ENCODE peak calls at places on chromosomes 7 and 10, in seven cellular contexts. V is endodermal cell; F is CD4-positive, alpha-beta memory T cell; Y is kidney; W is OCI-LY7; O is transverse colon; U is pancreas. R is an unnamed sample. For H3K36me3, the result is how much of the 10 kb centered on the place peaks cover.

GRCh38 chr10:64159910-64160872 is 639.0 kb downstream of the REEP3 start:
- DNase-seq in F (no peak), U (peak), V (no peak), Y (no peak), O (no peak), W (no peak), R (no peak)

GRCh38 chr7:149867762-149868637 is 5.8 kb upstream of the ATP6V0E2 start:
- DNase-seq in V (peak), O (no peak), F (no peak), U (no peak), Y (no peak), W (no peak), R (peak)

GRCh38 chr7:18941197-18941596 is 176.2 kb downstream of the TWIST1 start:
- DNase-seq in Y (no peak), U (no peak), W (no peak), O (no peak), V (peak), F (no peak), R (no peak)

GRCh38 chr7:77825140-77825539 is 26.6 kb downstream of the PHTF2 start:
- DNase-seq in W (no peak), F (no peak), V (no peak), O (no peak), Y (no peak), U (no peak), R (no peak)

GRCh38 chr7:155408657-155409586 is 49.0 kb upstream of the EN2 start:
- DNase-seq in F (no peak), V (peak), W (no peak), U (no peak), Y (no peak), O (no peak), R (no peak)

GRCh38 chr10:20990604-20991003 is 93.5 kb upstream of the NEBL start:
- DNase-seq in W (no peak), V (no peak), O (no peak), Y (no peak), F (no peak), U (no peak), R (no peak)

GRCh38 chr10:76697923-76698322 is 939.7 kb downstream of the KCNMA1 start:
- DNase-seq in V (no peak), U (no peak), Y (no peak), F (no peak), O (no peak), W (no peak), R (no peak)

GRCh38 chr7:155577509-155577905 is 31.1 kb upstream of the CNPY1 start:
- DNase-seq in V (no peak), Y (no peak), W (no peak), U (no peak), O (no peak), F (no peak), R (no peak)

GRCh38 chr7:159056722-159057121 is 87.9 kb downstream of the VIPR2 start:
- DNase-seq in W (no peak), O (no peak), Y (no peak), F (no peak), U (no peak), V (no peak), R (no peak)

GRCh38 chr7:33093266-33093665 is 15.9 kb downstream of the RP9 start:
- DNase-seq in F (no peak), U (no peak), Y (no peak), O (no peak), W (no peak), V (no peak), R (no peak)

GRCh38 chr10:88194041-88194887 is 330.8 kb downstream of the PTEN start:
- DNase-seq in O (no peak), W (no peak), U (no peak), F (peak), V (no peak), Y (no peak), R (peak)

GRCh38 chr10:43683451-43684197 is 34.9 kb upstream of the ZNF32 start:
- DNase-seq in F (no peak), W (peak), U (no peak), V (peak), O (no peak), Y (no peak), R (no peak)

GRCh38 chr7:19665399-19666008 is 43.3 kb downstream of the POLR1F start:
- DNase-seq in F (no peak), W (peak), U (no peak), V (no peak), O (no peak), Y (no peak), R (no peak)

GRCh38 chr10:98242823-98243222 is 25.2 kb downstream of the LOXL4 start:
- DNase-seq in O (no peak), F (no peak), U (no peak), W (peak), Y (no peak), V (no peak), R (no peak)

GRCh38 chr7:64889686-64890162 is 13.3 kb upstream of the ZNF273 start:
- DNase-seq in O (no peak), Y (no peak), U (no peak), V (peak), W (no peak), F (no peak), R (no peak)

GRCh38 chr10:48470115-48470892 is 134.6 kb downstream of the ARHGAP22 start:
- DNase-seq in U (no peak), W (no peak), Y (peak), O (no peak), F (no peak), V (peak), R (no peak)

GRCh38 chr7:55500117-55500516 is 72.2 kb downstream of the VOPP1 start:
- DNase-seq in O (no peak), Y (no peak), U (no peak), F (no peak), W (no peak), V (no peak), R (no peak)

GRCh38 chr7:100888988-100889760 is at the start of gene UFSP1:
- DNase-seq in V (no peak), Y (no peak), U (no peak), O (no peak), W (no peak), F (peak), R (no peak)

GRCh38 chr10:87925570-87925969 is 62.1 kb downstream of the PTEN start:
- DNase-seq in Y (no peak), V (no peak), O (no peak), U (no peak), F (no peak), W (no peak), R (no peak)

GRCh38 chr10:22489467-22489866 is 144.2 kb downstream of the SPAG6 start:
- DNase-seq in W (no peak), U (no peak), F (no peak), V (no peak), O (no peak), Y (no peak), R (no peak)

GRCh38 chr7:121267612-121268011 is 61.2 kb upstream of the WNT16 start:
- DNase-seq in U (no peak), V (no peak), O (no peak), Y (no peak), F (no peak), W (no peak), R (no peak)

GRCh38 chr10:25029519-25029918 is 13.1 kb downstream of the THNSL1 start:
- DNase-seq in W (no peak), Y (no peak), O (no peak), F (no peak), U (no peak), V (no peak), R (no peak)

GRCh38 chr10:113111900-113112853 is 162.1 kb downstream of the TCF7L2 start:
- DNase-seq in F (no peak), U (peak), Y (no peak), O (peak), W (no peak), V (peak), R (no peak)

GRCh38 chr7:36286241-36286640 is 103.4 kb upstream of the ANLN start:
- DNase-seq in U (no peak), F (peak), O (no peak), W (peak), Y (no peak), V (no peak), R (peak)

GRCh38 chr10:60872451-60872850 is 71.5 kb downstream of the RHOBTB1 start:
- DNase-seq in V (no peak), U (no peak), F (no peak), O (no peak), W (no peak), Y (no peak), R (no peak)

GRCh38 chr10:97279121-97279815 is 13.2 kb downstream of the ARHGAP19 start:
- DNase-seq in U (no peak), O (peak), F (no peak), W (no peak), V (no peak), Y (no peak), R (no peak)

GRCh38 chr7:43583424-43584199 is 704 bp downstream of the STK17A start:
- DNase-seq in Y (peak), F (peak), W (peak), O (peak), V (peak), U (peak), R (peak)

GRCh38 chr10:68096913-68097509 is 12.3 kb upstream of the MYPN start:
- DNase-seq in W (no peak), Y (no peak), O (peak), F (no peak), U (peak), V (peak), R (no peak)

GRCh38 chr7:152541892-152542291 is 106.1 kb upstream of the KMT2C start:
- DNase-seq in W (no peak), O (no peak), Y (no peak), V (no peak), F (no peak), U (no peak), R (no peak)

GRCh38 chr10:4639960-4640359 is 186.0 kb upstream of the AKR1E2 start:
- DNase-seq in V (no peak), O (no peak), W (no peak), Y (no peak), U (no peak), F (no peak), R (no peak)
- H3K4me3 ChIP-seq in V (no peak), O (no peak), W (no peak), Y (no peak), U (no peak), F (no peak), R (no peak)

GRCh38 chr10:1036341-1036791 is 10.7 kb upstream of the IDI2 start:
- DNase-seq in U (no peak), W (no peak), Y (no peak), F (peak), V (peak), O (no peak), R (no peak)

GRCh38 chr10:1043532-1043995 is 5.4 kb downstream of the IDI1 start:
- DNase-seq in W (peak), Y (no peak), F (no peak), V (no peak), U (no peak), O (peak), R (no peak)

GRCh38 chr10:1041514-1041913 is 7.4 kb downstream of the IDI1 start:
- DNase-seq in O (no peak), Y (no peak), W (no peak), U (no peak), V (no peak), F (no peak), R (no peak)

GRCh38 chr10:1037098-1037497 is 11.4 kb upstream of the IDI2 start:
- DNase-seq in U (no peak), O (no peak), W (no peak), F (no peak), Y (no peak), V (no peak), R (no peak)

DNA sequence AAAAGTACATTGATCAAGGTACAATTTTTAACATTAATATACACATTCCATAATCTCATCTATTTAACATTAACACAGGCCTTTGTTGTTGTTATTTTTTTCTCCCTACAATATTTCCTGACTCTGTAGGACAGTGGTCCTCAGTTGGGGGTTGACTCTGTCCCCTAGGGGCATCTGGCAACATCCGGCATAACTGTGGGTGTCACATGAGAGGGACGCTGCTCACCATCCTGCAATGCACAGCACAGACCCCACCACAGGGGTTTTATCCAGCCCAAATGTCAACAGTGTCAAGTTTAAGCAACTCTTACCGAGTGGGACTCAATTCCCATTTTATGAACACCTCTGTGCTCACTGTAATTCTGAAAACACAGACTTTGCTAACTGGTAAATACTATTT is 8.8 kb downstream of the IDI1 start:
- DNase-seq in U (no peak), O (no peak), Y (no peak), W (no peak), F (no peak), V (no peak), R (no peak)
- H3K36me3 ChIP-seq in U (under half), O (under half), Y (under half), W (half or more), F (under half), V (half or more), R (under half)

GRCh38 chr10:3779146-3779707 is 5.8 kb downstream of the KLF6 start:
- DNase-seq in F (peak), Y (no peak), O (peak), W (no peak), U (no peak), V (peak), R (no peak)

GRCh38 chr10:3778708-3779108 is 6.3 kb downstream of the KLF6 start:
- DNase-seq in W (no peak), O (no peak), U (no peak), V (peak), F (no peak), Y (no peak), R (no peak)

GRCh38 chr10:3781458-3782098 is 3.4 kb downstream of the KLF6 start:
- DNase-seq in Y (peak), O (peak), F (peak), U (no peak), V (peak), W (peak), R (peak)

GRCh38 chr10:3780766-3781457 is 4.1 kb downstream of the KLF6 start:
- DNase-seq in V (peak), U (no peak), W (no peak), O (no peak), F (peak), Y (no peak), R (no peak)

DNA sequence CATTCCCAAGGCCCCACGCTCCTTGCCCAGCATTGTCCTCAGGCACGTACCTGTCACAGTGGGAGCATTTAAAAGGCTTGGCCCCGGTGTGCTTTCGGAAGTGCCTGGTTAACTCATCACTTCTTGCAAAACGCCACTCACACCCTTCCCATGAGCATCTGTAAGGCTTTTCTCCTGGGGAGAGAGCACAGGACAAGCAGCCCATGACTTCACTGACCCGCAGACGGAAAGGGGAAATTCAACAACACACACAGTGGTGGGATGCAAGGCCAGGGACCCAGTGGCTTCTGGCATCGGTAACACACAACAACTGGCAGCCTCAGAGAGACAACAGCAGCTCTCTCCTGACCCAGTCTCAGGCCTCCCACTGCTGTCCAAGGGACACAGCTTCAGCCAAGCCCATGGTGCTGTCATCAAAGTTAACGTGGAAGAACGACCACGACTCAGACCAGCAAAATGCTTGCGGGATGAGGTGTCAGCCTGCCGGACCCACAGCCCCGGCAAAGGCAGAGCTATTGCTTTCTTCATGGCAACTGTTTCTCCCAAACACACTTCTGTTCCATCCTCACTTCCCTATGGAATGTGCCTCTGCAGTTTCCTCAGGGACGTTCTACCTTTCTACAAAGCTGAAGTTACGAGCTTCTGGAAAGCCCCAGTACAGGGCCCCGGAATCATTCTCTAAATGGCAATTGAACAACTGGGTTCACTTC is 4.8 kb downstream of the KLF6 start:
- DNase-seq in Y (no peak), W (no peak), O (no peak), F (peak), U (no peak), V (peak), R (no peak)
- H3K4me3 ChIP-seq in Y (peak), W (no peak), O (peak), F (peak), U (peak), V (peak), R (peak)

DNA sequence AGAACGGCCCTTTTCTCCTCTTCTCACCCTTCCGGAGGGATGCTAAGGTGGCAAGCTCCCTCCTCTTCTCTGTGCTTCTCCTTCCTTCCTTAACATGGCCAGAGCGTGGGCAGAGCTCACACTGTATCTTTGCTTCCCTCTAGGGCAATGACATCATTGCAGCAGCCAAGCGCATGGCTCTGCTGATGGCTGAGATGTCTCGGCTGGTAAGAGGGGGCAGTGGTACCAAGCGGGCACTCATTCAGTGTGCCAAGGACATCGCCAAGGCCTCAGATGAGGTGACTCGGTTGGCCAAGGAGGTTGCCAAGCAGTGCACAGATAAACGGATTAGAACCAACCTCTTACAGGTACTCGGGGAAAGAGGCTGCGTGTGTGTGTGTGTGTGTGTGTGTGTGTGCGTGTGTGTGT is 36.6 kb downstream of the AP3M1 start:
- DNase-seq in U (no peak), Y (no peak), W (no peak), O (no peak), F (no peak), V (no peak), R (no peak)
- H3K36me3 ChIP-seq in U (half or more), Y (half or more), W (half or more), O (half or more), F (half or more), V (half or more), R (under half)

GRCh38 chr10:110208614-110209398 is 1.4 kb downstream of the MXI1 start:
- DNase-seq in O (peak), W (peak), Y (no peak), F (no peak), V (peak), U (no peak), R (peak)

GRCh38 chr10:110206988-110207804 is at the start of gene MXI1:
- DNase-seq in V (peak), F (peak), Y (peak), W (peak), U (peak), O (peak), R (no peak)

GRCh38 chr10:110203500-110204455 is 3.6 kb upstream of the MXI1 start:
- DNase-seq in O (peak), Y (no peak), U (no peak), W (no peak), V (no peak), F (no peak), R (no peak)

GRCh38 chr10:110207805-110208613 is 604 bp downstream of the MXI1 start:
- DNase-seq in F (peak), W (peak), U (no peak), Y (no peak), O (peak), V (peak), R (peak)

GRCh38 chr10:110205051-110205675 is 2.2 kb upstream of the MXI1 start:
- DNase-seq in O (no peak), Y (no peak), V (no peak), W (no peak), F (no peak), U (no peak), R (no peak)
- H3K4me3 ChIP-seq in O (no peak), Y (no peak), V (no peak), W (no peak), F (no peak), U (no peak), R (no peak)

GRCh38 chr10:26567349-26567721 is 129.2 kb downstream of the APBB1IP start:
- DNase-seq in W (no peak), Y (no peak), O (no peak), F (no peak), V (no peak), U (no peak), R (no peak)
- H3K36me3 ChIP-seq in W (half or more), Y (under half), O (under half), F (under half), V (under half), U (under half), R (under half)

GRCh38 chr7:105304040-105304895 is 84.5 kb downstream of the SRPK2 start:
- DNase-seq in O (no peak), Y (no peak), V (no peak), U (no peak), W (no peak), F (no peak), R (no peak)
- H3K4me3 ChIP-seq in O (no peak), Y (no peak), V (no peak), U (no peak), W (no peak), F (no peak), R (no peak)

GRCh38 chr10:73465978-73466709 is 29.7 kb downstream of the PPP3CB start:
- DNase-seq in V (no peak), U (no peak), O (no peak), F (no peak), W (no peak), Y (no peak), R (no peak)

GRCh38 chr10:73469579-73469978 is 26.2 kb downstream of the PPP3CB start:
- DNase-seq in W (no peak), V (no peak), Y (no peak), O (no peak), F (no peak), U (no peak), R (no peak)

GRCh38 chr10:73471226-73471625 is 24.6 kb downstream of the PPP3CB start:
- DNase-seq in W (no peak), U (no peak), O (no peak), Y (no peak), F (no peak), V (no peak), R (no peak)

GRCh38 chr10:73467210-73467609 is 28.6 kb downstream of the PPP3CB start:
- DNase-seq in Y (no peak), U (no peak), F (no peak), V (no peak), O (no peak), W (no peak), R (no peak)
- H3K36me3 ChIP-seq in Y (under half), U (under half), F (under half), V (half or more), O (half or more), W (half or more), R (under half)

DNA sequence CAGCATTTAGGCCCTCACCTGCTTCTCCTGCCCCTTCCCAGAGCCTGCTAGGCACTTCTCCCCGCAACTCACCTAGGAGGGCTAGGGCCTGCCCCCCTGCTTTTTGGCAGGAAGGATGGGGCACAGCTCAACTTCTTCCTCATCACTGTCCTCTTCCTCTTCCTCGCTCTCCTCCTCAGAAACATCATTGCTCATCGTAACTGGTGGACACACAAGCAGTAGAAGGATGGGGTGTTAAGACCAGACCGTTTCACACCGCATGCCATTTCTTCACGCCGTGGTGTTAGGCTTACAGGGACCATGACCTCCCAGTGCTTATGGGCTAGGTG is 1.6 kb downstream of the NPM3 start:
- DNase-seq in Y (no peak), O (no peak), W (no peak), V (no peak), U (no peak), F (peak), R (no peak)
- H3K4me3 ChIP-seq in Y (no peak), O (no peak), W (peak), V (peak), U (no peak), F (no peak), R (no peak)